ENCODE peak calls at places on chromosome 10, in four cellular contexts. One of them, this sample, is unnamed.

GRCh38 chr10:103470755-103471653 is 8.0 kb downstream of the CALHM3 start:
- DNase-seq in HepG2: no peak
- DNase-seq in GM12891: peak; percentile 85
- DNase-seq in K562: peak; percentile 65
- DNase-seq in this sample: peak; percentile 80

GRCh38 chr10:48333856-48334255 is 27.4 kb downstream of the MAPK8 start:
- DNase-seq in HepG2: no peak
- DNase-seq in GM12891: no peak
- DNase-seq in K562: no peak
- DNase-seq in this sample: no peak

GRCh38 chr10:129219364-129219763 is 247.7 kb upstream of the MGMT start:
- DNase-seq in HepG2: no peak
- DNase-seq in GM12891: no peak
- DNase-seq in K562: no peak
- DNase-seq in this sample: no peak

GRCh38 chr10:28449382-28449781 is 83.5 kb upstream of the WAC start:
- DNase-seq in HepG2: no peak
- DNase-seq in GM12891: no peak
- DNase-seq in K562: no peak
- DNase-seq in this sample: no peak

GRCh38 chr10:63438506-63439498 is 27.0 kb downstream of the JMJD1C start:
- DNase-seq in HepG2: no peak
- DNase-seq in GM12891: no peak
- DNase-seq in K562: peak; percentile 55
- DNase-seq in this sample: no peak

GRCh38 chr10:123100030-123100762 is 35.6 kb upstream of the HMX3 start:
- DNase-seq in HepG2: no peak
- DNase-seq in GM12891: no peak
- DNase-seq in K562: peak; percentile 19
- DNase-seq in this sample: no peak

GRCh38 chr10:29622382-29622885 is 12.3 kb downstream of the SVIL start:
- DNase-seq in HepG2: no peak
- DNase-seq in GM12891: no peak
- DNase-seq in K562: no peak
- DNase-seq in this sample: no peak

GRCh38 chr10:71998840-71999194 is 34.6 kb downstream of the CHST3 start:
- DNase-seq in HepG2: peak; percentile 70
- DNase-seq in GM12891: no peak
- DNase-seq in K562: peak; percentile 37
- DNase-seq in this sample: no peak

GRCh38 chr10:46254007-46254383 is 32.8 kb upstream of the ANTXRL start:
- DNase-seq in HepG2: no peak
- DNase-seq in GM12891: no peak
- DNase-seq in K562: no peak
- DNase-seq in this sample: no peak

GRCh38 chr10:127935115-127935561 is 28.2 kb downstream of the PTPRE start:
- DNase-seq in HepG2: no peak
- DNase-seq in GM12891: no peak
- DNase-seq in K562: no peak
- DNase-seq in this sample: no peak

GRCh38 chr10:26959841-26960240 is 99.1 kb upstream of the ABI1 start:
- DNase-seq in HepG2: no peak
- DNase-seq in GM12891: no peak
- DNase-seq in K562: no peak
- DNase-seq in this sample: no peak

DNA sequence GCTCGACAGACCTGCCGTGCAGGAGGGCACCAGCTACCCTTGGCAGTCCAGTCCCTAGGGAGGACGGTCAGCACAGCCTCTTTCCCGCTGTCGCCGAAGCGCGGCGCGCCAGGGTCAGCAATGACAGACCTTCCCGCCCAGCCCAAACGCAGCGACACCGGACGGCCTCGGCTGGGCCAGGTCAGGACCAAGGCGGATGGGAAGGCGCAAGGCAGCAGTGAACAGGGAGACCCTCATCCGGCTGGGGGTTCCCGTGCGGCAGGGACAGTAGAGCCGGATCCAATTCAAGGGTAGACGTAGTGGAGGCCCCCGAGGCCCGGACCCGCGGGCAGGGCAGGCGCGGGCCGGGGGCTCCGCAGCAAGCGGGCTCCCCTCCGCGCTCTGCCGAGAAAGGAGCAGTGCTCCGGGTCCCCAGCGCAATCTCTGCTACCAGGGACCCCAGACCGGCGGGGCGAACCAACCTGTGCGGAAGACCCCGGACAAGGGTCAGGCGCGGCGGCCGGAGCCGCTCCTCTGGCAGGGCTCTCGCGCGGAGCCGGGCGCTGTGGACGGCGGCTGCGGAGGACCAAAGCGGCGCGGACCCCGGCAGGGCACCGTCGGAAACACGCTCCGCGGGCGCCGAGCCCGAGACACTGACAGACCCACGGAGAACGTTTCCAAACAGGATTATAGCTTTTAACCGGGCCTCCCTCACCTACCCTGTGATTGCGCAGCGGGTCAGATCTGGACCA is at the start of gene SEC31B:
- DNase-seq in HepG2: peak; percentile 50
- DNase-seq in GM12891: no peak
- DNase-seq in K562: no peak
- DNase-seq in this sample: no peak
- TF ChIP-seq POLR2A in HepG2: no peak
- TF ChIP-seq POLR2A in GM12891: no peak
- TF ChIP-seq POLR2A in K562: no peak
- TF ChIP-seq POLR2A in this sample: no peak

GRCh38 chr10:99807786-99808185 is 25.3 kb downstream of the ABCC2 start:
- DNase-seq in HepG2: no peak
- DNase-seq in GM12891: no peak
- DNase-seq in K562: no peak
- DNase-seq in this sample: no peak

GRCh38 chr10:99808285-99808684 is 25.8 kb downstream of the ABCC2 start:
- DNase-seq in HepG2: no peak
- DNase-seq in GM12891: no peak
- DNase-seq in K562: no peak
- DNase-seq in this sample: no peak

GRCh38 chr10:99809481-99809880 is 27.0 kb downstream of the ABCC2 start:
- DNase-seq in HepG2: no peak
- DNase-seq in GM12891: no peak
- DNase-seq in K562: no peak
- DNase-seq in this sample: no peak

GRCh38 chr10:99812177-99812576 is 29.7 kb downstream of the ABCC2 start:
- DNase-seq in HepG2: no peak
- DNase-seq in GM12891: no peak
- DNase-seq in K562: no peak
- DNase-seq in this sample: no peak

DNA sequence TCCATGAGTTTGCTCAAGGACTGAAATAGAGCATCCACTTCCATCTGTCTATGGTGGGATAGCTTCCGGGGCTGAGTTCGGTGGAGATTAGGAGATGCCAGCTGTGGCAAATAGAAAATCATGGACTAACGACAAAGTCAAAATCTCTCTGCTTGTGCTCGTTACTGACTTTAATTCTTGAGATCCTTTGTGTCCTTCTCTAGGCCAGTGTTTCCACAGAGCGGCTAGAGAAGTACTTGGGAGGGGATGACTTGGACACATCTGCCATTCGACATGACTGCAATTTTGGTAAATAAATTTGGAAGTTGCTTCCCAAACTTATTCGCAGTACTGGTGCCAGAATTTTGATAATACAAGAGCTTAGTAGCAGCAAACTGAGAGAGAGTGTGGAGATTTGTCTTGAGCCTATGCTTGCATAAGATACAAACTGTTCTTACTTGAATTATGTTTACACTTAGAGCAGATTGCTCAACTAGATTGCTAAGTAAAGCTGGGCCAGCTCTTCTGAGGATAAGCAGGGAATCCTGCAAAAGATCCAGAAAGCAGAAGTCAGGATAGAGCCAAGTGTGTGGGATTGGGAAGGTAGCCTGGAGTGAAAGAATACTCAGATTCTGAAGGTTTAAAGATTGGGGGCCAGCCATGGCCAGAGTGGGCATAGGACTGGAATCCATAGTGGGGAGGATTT is 27.6 kb downstream of the ABCC2 start:
- DNase-seq in HepG2: no peak
- DNase-seq in GM12891: no peak
- DNase-seq in K562: no peak
- DNase-seq in this sample: no peak
- TF ChIP-seq POLR2AphosphoS5 in HepG2: no peak
- TF ChIP-seq POLR2AphosphoS5 in GM12891: no peak
- TF ChIP-seq POLR2AphosphoS5 in K562: no peak
- TF ChIP-seq POLR2AphosphoS5 in this sample: no peak

GRCh38 chr10:79411546-79412495 is 33.6 kb downstream of the ZCCHC24 start:
- DNase-seq in HepG2: no peak
- DNase-seq in GM12891: no peak
- DNase-seq in K562: no peak
- DNase-seq in this sample: no peak
- TF ChIP-seq TAF1 in HepG2: no peak
- TF ChIP-seq TAF1 in GM12891: no peak
- TF ChIP-seq TAF1 in K562: no peak
- TF ChIP-seq TAF1 in this sample: no peak

DNA sequence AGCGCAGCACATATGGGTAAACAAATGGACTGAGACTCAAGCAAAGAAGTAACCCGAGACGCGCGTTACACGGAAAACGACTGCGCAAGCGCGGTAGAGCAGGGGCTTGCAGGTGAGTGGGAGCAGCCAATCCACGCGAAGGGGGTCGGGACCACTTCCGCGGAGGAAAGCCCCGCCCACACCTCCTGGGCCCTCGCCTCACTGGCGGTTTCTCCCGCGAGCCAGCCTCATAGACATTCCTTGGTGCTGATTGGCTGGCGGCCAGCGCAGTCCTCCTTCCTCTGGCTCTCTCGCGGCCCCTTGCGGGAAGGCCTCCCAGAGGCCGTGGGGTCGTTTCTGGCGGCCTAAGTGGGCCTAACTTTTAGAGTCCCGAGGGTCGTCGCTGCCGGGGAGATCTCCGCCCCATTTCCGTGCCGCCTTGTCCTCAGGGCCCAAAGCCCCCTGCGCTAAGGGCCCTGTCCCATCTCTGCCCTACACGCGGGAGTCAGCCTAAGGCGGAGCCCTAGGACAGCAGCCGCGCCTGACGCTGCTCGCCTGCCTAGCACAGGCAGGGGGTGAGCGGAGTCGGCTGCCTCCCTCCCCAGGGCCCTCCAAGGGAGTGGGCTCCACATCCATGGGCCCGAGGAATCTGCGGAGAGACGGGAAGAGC is 9.1 kb upstream of the FXYD4 start:
- DNase-seq in HepG2: no peak
- DNase-seq in GM12891: peak; percentile 93
- DNase-seq in K562: no peak
- DNase-seq in this sample: peak; percentile 76
- TF ChIP-seq POLR2A in HepG2: no peak
- TF ChIP-seq POLR2A in GM12891: peak; percentile 42
- TF ChIP-seq POLR2A in K562: no peak
- TF ChIP-seq POLR2A in this sample: no peak

DNA sequence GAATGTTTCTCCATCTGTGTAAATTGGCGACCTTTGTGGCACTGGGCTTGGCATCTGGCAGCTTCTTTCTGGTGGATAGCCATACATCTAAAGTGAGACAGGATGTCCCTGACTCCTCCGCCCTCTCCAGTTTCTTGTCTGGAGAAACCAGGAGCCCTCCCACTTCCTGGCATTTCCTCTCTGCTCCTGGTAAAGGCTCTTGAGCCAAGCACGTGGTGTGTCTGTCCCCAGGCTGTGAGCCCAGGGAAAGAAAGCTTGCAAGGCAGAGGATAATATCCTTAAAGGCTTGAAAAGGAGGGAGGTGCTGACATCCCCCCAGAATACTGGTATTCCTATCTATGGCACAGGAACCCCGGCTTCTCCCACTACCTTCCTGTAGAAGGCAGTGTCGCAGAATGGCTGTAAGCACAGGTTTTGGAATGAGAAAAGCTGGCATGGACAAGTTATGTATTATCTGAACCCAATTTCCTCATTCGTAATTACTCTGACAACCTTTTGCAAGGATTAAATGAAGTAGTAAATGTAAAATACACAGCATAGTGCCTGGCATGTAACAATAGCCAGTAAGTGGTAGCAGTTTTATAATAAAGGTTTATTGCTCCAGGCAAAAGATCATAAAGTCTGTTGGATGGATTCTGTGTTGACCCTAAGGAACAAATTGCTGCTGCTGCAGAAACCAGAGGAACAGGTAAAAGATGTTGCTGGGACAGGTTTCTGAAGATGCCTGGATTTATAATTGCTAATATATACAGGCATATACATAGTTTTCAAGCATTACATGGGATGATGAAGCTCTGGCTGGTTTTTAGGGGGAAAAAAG is 11.8 kb upstream of the ACSL5 start:
- DNase-seq in HepG2: no peak
- DNase-seq in GM12891: no peak
- DNase-seq in K562: no peak
- DNase-seq in this sample: no peak
- TF ChIP-seq POLR2AphosphoS5 in HepG2: no peak
- TF ChIP-seq POLR2AphosphoS5 in GM12891: no peak
- TF ChIP-seq POLR2AphosphoS5 in K562: no peak
- TF ChIP-seq POLR2AphosphoS5 in this sample: no peak

GRCh38 chr10:69968830-69969229 is 83.8 kb upstream of the MACROH2A2 start:
- DNase-seq in HepG2: peak; percentile 57
- DNase-seq in GM12891: no peak
- DNase-seq in K562: peak; percentile 32
- DNase-seq in this sample: no peak

GRCh38 chr10:69963178-69963834 is 89.3 kb upstream of the MACROH2A2 start:
- DNase-seq in HepG2: no peak
- DNase-seq in GM12891: no peak
- DNase-seq in K562: no peak
- DNase-seq in this sample: no peak

GRCh38 chr10:69963835-69964710 is 88.6 kb upstream of the MACROH2A2 start:
- DNase-seq in HepG2: no peak
- DNase-seq in GM12891: no peak
- DNase-seq in K562: no peak
- DNase-seq in this sample: no peak

GRCh38 chr10:69965086-69965485 is 87.6 kb upstream of the MACROH2A2 start:
- DNase-seq in HepG2: no peak
- DNase-seq in GM12891: no peak
- DNase-seq in K562: no peak
- DNase-seq in this sample: no peak

GRCh38 chr10:69965919-69966662 is 86.6 kb upstream of the MACROH2A2 start:
- DNase-seq in HepG2: no peak
- DNase-seq in GM12891: no peak
- DNase-seq in K562: no peak
- DNase-seq in this sample: no peak
- TF ChIP-seq TAF1 in HepG2: no peak
- TF ChIP-seq TAF1 in GM12891: no peak
- TF ChIP-seq TAF1 in K562: no peak
- TF ChIP-seq TAF1 in this sample: no peak

DNA sequence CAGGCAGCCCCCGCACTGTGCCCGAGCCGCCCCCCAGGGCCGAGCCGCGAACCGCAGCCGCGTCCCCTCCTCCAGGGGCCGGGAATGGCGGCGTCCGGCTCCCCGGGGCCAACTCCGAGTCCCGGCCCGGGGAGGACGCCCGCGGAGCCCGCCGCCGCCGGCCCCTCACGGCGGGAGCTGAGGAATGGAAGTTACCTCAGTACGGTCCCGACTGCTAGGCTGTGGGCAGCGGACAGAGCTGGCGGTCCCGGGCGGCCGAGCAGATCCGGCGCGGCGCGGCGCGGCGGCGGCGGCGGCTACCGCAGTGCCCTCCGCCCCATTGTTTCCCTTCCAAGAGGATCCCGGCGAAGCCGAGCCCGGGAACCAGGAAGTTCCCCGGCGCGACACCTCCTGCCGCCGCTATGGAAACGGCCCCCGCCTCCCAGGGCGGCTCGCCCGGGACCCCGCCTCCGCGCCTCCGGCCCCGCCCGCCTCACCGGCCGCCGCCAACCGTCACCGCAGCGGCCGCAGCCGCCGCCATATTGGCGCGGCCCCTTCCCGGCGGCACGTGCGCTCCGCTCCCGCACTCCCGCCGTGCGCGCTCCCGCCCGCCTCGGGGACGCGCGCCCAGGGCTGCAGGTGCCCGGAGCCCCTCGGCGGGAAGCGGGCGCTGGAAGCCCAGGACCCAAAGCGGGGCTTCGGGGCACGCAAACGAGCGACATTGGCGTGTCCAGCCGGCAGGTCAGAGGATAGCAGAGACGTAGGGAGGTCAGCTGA is at the start of gene USP6NL:
- DNase-seq in HepG2: peak; percentile 70
- DNase-seq in GM12891: peak; percentile 46
- DNase-seq in K562: peak; percentile 92
- DNase-seq in this sample: peak; percentile 42
- TF ChIP-seq POLR2A in HepG2: peak; percentile 43
- TF ChIP-seq POLR2A in GM12891: peak; percentile 36
- TF ChIP-seq POLR2A in K562: peak; percentile 83
- TF ChIP-seq POLR2A in this sample: peak; percentile 56

This sample was measured in GM12892.